ENCODE peak calls at places on chromosomes 5 and 9, in ten cellular contexts. Q is colonic mucosa; I is lower lobe of right lung; U is neural progenitor cell; L is esophagus squamous epithelium; V is ascending aorta; J is tibial nerve; X is IMR-90; T is vagina; R is CD8-positive, alpha-beta T cell. P is an unnamed sample.

GRCh38 chr5:59107692-59108091 is 524.8 kb downstream of the RAB3C start:
- DNase-seq in I (no peak), T (no peak), L (no peak), U (no peak), X (no peak), Q (no peak), R (no peak), V (no peak), J (no peak), P (no peak)

GRCh38 chr5:57749396-57749795 is 266.8 kb upstream of the ACTBL2 start:
- DNase-seq in X (peak; percentile 41), I (no peak), J (no peak), T (no peak), L (no peak), Q (no peak), V (no peak), U (no peak), R (no peak), P (no peak)

GRCh38 chr5:151589878-151590570 is 1.1 kb downstream of the FAT2 start:
- DNase-seq in I (no peak), X (no peak), Q (no peak), U (no peak), R (no peak), V (no peak), T (no peak), L (no peak), J (no peak), P (no peak)

GRCh38 chr5:100746730-100747129 is 156.4 kb downstream of the ST8SIA4 start:
- DNase-seq in V (no peak), T (no peak), U (no peak), J (no peak), I (no peak), X (no peak), Q (no peak), L (no peak), R (no peak), P (no peak)

GRCh38 chr5:127041571-127041970 is 11.2 kb upstream of the MARCHF3 start:
- DNase-seq in L (no peak), V (no peak), X (peak; percentile 60), T (no peak), Q (no peak), J (no peak), U (no peak), R (no peak), I (no peak), P (no peak)

GRCh38 chr9:130239363-130239695 is 26.2 kb upstream of the HMCN2 start:
- DNase-seq in I (no peak), U (no peak), J (no peak), R (no peak), L (no peak), T (no peak), V (no peak), X (no peak), Q (no peak), P (no peak)

GRCh38 chr5:1733369-1733768 is 66.3 kb downstream of the MRPL36 start:
- DNase-seq in L (no peak), Q (peak; percentile 7), U (no peak), I (no peak), J (no peak), R (peak; percentile 23), T (peak; percentile 72), X (no peak), V (no peak), P (no peak)

GRCh38 chr5:134512661-134512999 is 12.8 kb upstream of the JADE2 start:
- DNase-seq in L (no peak), R (no peak), X (no peak), J (no peak), T (no peak), Q (no peak), V (no peak), I (no peak), U (no peak), P (no peak)

GRCh38 chr9:89597711-89598707 is 6.8 kb upstream of the GADD45G start:
- DNase-seq in J (peak; percentile 25), V (no peak), T (peak; percentile 72), X (peak; percentile 59), U (peak; percentile 74), I (no peak), Q (peak; percentile 75), L (no peak), R (peak; percentile 59), P (peak; percentile 61)

GRCh38 chr9:128902351-128903078 is 18.3 kb upstream of the PHYHD1 start:
- DNase-seq in Q (peak; percentile 83), U (no peak), J (no peak), T (no peak), R (peak; percentile 95), X (no peak), L (peak; percentile 42), I (peak; percentile 66), V (peak; percentile 48), P (no peak)

GRCh38 chr5:132814441-132815294 is 1.6 kb downstream of the SOWAHA start:
- DNase-seq in R (no peak), J (no peak), L (no peak), Q (no peak), U (peak; percentile 46), X (no peak), T (no peak), V (no peak), I (no peak), P (no peak)

GRCh38 chr5:132815454-132815853 is 2.4 kb downstream of the SOWAHA start:
- DNase-seq in L (no peak), X (peak; percentile 55), J (no peak), U (no peak), V (no peak), Q (no peak), I (no peak), T (no peak), R (no peak), P (no peak)

GRCh38 chr5:132816554-132816953 is 3.5 kb downstream of the SOWAHA start:
- DNase-seq in R (no peak), U (no peak), X (peak; percentile 47), I (no peak), V (no peak), L (no peak), J (no peak), T (no peak), Q (no peak), P (no peak)

GRCh38 chr5:132813599-132814440 is 718 bp downstream of the SOWAHA start:
- DNase-seq in V (no peak), Q (peak; percentile 37), I (no peak), X (no peak), L (no peak), U (peak; percentile 74), R (no peak), J (no peak), T (no peak), P (no peak)

GRCh38 chr5:132816083-132816482 is 3.0 kb downstream of the SOWAHA start:
- DNase-seq in T (no peak), L (no peak), Q (no peak), V (no peak), R (no peak), J (no peak), I (no peak), U (no peak), X (no peak), P (no peak)
- TF ChIP-seq CTCF in T (no peak), L (no peak), Q (no peak), V (no peak), R (no peak), J (no peak), I (no peak), U (no peak), X (no peak), P (no peak)

DNA sequence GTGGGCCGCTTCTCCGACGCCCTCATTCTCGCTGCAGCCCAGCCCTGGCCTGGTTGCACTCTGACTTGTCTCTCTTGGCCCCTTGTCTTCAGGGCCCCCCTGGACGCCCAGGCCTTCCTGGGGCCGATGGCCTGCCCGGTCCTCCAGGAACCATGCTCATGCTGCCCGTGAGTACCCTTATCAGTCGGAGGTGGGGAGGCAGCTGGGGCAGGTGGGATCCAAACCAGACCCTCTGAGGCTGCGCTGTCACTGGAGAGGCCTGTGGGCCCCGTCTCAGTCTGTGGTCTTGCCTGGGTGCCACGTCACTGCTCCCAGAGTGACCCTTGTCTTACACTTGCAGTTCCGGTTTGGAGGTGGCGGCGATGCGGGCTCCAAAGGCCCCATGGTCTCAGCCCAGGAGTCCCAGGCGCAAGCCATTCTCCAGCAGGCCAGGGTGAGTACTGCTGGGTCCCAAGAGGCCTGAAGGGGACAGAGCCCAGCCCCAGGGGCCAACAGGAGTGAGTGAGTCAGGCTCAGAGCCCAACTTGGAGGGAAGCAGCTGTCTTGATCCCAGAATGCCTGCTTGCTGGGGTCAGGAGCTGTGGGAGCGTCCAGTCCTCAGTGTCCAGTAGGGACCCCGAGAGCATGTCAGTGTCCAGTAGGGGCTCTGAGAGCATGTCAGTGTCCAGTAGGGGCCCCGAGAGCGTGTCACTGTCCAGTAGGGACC is 109.0 kb downstream of the COL5A1 start:
- DNase-seq in R (no peak), Q (no peak), I (no peak), J (no peak), T (no peak), V (no peak), L (no peak), U (no peak), X (no peak), P (no peak)
- H3K4me1 ChIP-seq in R (no peaks in the 10 kb centered on the region), Q (no peaks in the 10 kb centered on the region), I (no peaks in the 10 kb centered on the region), J (no peaks in the 10 kb centered on the region), T (no peaks in the 10 kb centered on the region), V (no peaks in the 10 kb centered on the region), L (no peaks in the 10 kb centered on the region), U (no peaks in the 10 kb centered on the region), X (peaks cover 2% of the 10 kb centered on the region), P (no peaks in the 10 kb centered on the region)

DNA sequence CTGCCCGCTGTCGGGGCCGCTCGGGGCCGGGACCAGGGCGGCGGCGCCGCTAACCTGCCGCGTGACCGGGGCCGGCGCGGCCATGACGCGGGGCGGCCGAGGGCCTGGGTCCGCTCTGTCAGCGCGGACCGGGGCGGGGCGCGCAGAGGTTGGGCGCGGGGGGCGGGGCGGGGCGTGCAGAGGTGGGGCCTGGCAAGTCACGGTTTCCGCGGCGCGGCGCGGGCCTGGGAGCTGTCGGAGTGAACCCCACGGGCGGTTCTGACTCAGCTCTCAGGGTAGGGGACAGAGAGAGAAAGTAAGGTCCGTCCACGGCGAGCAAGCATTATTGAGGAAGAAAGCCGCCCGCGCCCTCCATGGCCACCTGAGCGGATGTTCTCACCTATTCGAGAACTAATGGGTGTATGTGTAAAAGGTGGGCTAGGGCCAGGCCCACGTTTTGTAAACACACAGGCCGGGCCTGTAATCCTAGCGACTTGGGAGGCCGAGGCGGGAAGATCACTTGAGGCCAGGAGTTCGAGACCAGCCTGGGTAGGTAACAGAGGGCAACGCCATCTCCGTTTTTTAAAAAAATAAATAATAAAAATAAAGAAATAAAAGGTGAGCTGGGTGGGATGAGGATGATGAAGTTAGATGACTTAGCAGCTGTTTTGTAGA is at the start of gene PRXL2C:
- DNase-seq in I (peak; percentile 91), Q (peak; percentile 89), T (peak; percentile 90), J (peak; percentile 88), U (no peak), X (peak; percentile 52), V (peak; percentile 70), R (peak; percentile 85), L (peak; percentile 24), P (peak; percentile 88)
- H3K4me3 ChIP-seq in I (peak within 1 kb of the TSS; percentile 72), Q (peak within 1 kb of the TSS; percentile 60), T (peak within 1 kb of the TSS; percentile 57), J (peak within 1 kb of the TSS; percentile 62), U (peak within 1 kb of the TSS; percentile 76), X (peak within 1 kb of the TSS; percentile 61), V (peak within 1 kb of the TSS; percentile 64), R (peak within 1 kb of the TSS; percentile 71), L (peak within 1 kb of the TSS; percentile 52), P (peak within 1 kb of the TSS; percentile 91)

DNA sequence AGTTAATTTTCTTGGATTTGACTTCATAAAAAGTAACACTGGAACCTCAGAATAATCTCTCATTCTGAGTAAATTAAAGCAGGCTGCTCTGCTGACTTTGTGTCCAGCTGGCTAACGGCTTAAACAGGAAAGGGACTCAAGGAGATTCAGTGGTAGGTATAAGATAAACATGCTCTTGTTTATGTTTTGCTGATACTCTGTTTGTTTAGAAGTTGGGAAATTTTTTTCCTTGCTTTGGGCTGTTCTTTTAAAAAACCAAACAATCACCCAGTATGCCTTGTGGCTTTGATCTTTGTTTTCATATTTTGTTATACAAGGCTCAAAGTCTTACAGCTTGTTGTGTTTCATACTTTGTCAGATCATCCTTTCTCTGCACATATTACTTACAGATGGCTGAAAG is 237.6 kb upstream of the RIOK2 start:
- DNase-seq in I (no peak), L (no peak), J (no peak), V (no peak), R (no peak), T (no peak), Q (no peak), X (no peak), U (no peak), P (no peak)
- TF ChIP-seq CTCF in I (no peak), L (no peak), J (no peak), V (no peak), R (no peak), T (no peak), Q (no peak), X (no peak), U (no peak), P (no peak)